ENCODE peak calls at places on chromosomes 13 and 19, in eight cellular contexts. K, B, M, Y, I, P, G and S are unnamed samples.

GRCh38 chr13:108495686-108496363 is 133.6 kb upstream of the MYO16 start:
- DNase-seq in K (no peak), Y (no peak), I (peak), P (no peak), G (no peak), B (no peak), M (no peak), S (no peak)

GRCh38 chr19:38557205-38557799 is 60.5 kb downstream of the MAP4K1 start:
- DNase-seq in K (no peak), P (no peak), I (no peak), G (no peak), Y (no peak), B (peak), M (no peak), S (no peak)

GRCh38 chr13:99617474-99618255 is 116.4 kb downstream of the TM9SF2 start:
- DNase-seq in P (no peak), B (peak), M (no peak), G (no peak), I (peak), Y (no peak), K (no peak), S (no peak)

GRCh38 chr13:37026778-37027177 is 26.2 kb downstream of the EXOSC8 start:
- DNase-seq in P (no peak), M (no peak), I (no peak), Y (no peak), G (no peak), K (no peak), B (no peak), S (no peak)

GRCh38 chr13:38042771-38043170 is 173.2 kb upstream of the TRPC4 start:
- DNase-seq in Y (no peak), B (no peak), P (no peak), I (peak), K (no peak), G (no peak), M (no peak), S (no peak)

GRCh38 chr19:43625918-43626579 is 6.6 kb upstream of the ZNF428 start:
- DNase-seq in I (no peak), P (no peak), B (peak), Y (no peak), K (no peak), G (no peak), M (no peak), S (no peak)

GRCh38 chr19:827710-828321 is at the start of gene AZU1:
- DNase-seq in M (peak), B (peak), Y (no peak), G (no peak), I (no peak), K (no peak), P (no peak), S (no peak)

GRCh38 chr13:99417821-99418662 is 83.2 kb upstream of the TM9SF2 start:
- DNase-seq in B (no peak), G (no peak), M (no peak), I (no peak), P (no peak), Y (no peak), K (peak), S (peak)

GRCh38 chr19:44776402-44777096 is 1.1 kb upstream of the CBLC start:
- DNase-seq in B (no peak), K (peak), G (no peak), Y (no peak), M (no peak), I (no peak), P (no peak), S (peak)

GRCh38 chr19:16764793-16765433 is 45.3 kb downstream of the NWD1 start:
- DNase-seq in B (no peak), K (no peak), I (no peak), P (no peak), M (no peak), Y (no peak), G (no peak), S (no peak)

GRCh38 chr19:14428882-14429416 is 4.2 kb upstream of the PKN1 start:
- DNase-seq in I (no peak), B (no peak), K (no peak), Y (no peak), M (no peak), P (no peak), G (no peak), S (no peak)

GRCh38 chr19:13727798-13728197 is 36.5 kb upstream of the MRI1 start:
- DNase-seq in G (peak), M (no peak), I (peak), B (no peak), P (no peak), K (no peak), Y (no peak), S (no peak)

GRCh38 chr13:40207110-40207478 is 459.3 kb downstream of the FOXO1 start:
- DNase-seq in P (no peak), B (peak), K (no peak), M (no peak), Y (no peak), G (no peak), I (no peak), S (no peak)

GRCh38 chr13:114119196-114119595 is 13.2 kb downstream of the RASA3 start:
- DNase-seq in M (peak), K (no peak), B (no peak), Y (no peak), G (no peak), P (peak), I (peak), S (no peak)

GRCh38 chr19:38851622-38852230 is 1.9 kb upstream of the HNRNPL start:
- DNase-seq in K (peak), G (peak), B (peak), I (peak), M (peak), P (peak), Y (peak), S (peak)

GRCh38 chr13:44223785-44224432 is 149.7 kb upstream of the SERP2 start:
- DNase-seq in G (no peak), Y (no peak), P (no peak), B (no peak), K (no peak), I (no peak), M (no peak), S (no peak)

GRCh38 chr19:48477696-48478338 is 8.6 kb downstream of the CYTH2 start:
- DNase-seq in M (no peak), Y (no peak), K (no peak), I (no peak), G (no peak), P (no peak), B (no peak), S (no peak)

GRCh38 chr19:13098291-13099072 is 4.2 kb downstream of the LYL1 start:
- DNase-seq in G (no peak), K (no peak), I (peak), P (no peak), M (no peak), Y (no peak), B (peak), S (no peak)

GRCh38 chr19:47520839-47521238 is 6.0 kb upstream of the NAPA start:
- DNase-seq in B (no peak), Y (no peak), M (no peak), G (no peak), I (no peak), P (no peak), K (no peak), S (no peak)

GRCh38 chr19:10419646-10420443 is 493 bp upstream of the PDE4A start:
- DNase-seq in P (peak), M (no peak), G (no peak), I (peak), B (peak), Y (no peak), K (peak), S (no peak)

GRCh38 chr13:104466016-104466415 is 1399.8 kb upstream of the SLC10A2 start:
- DNase-seq in K (no peak), I (no peak), B (no peak), G (no peak), Y (no peak), P (no peak), M (no peak), S (no peak)

GRCh38 chr13:94666065-94666464 is 46.3 kb downstream of the SOX21 start:
- DNase-seq in G (no peak), Y (no peak), M (no peak), P (no peak), K (no peak), I (no peak), B (no peak), S (no peak)

GRCh38 chr13:49791753-49792549 is 531 bp downstream of the KPNA3 start:
- DNase-seq in Y (peak), M (peak), P (peak), G (no peak), B (peak), I (peak), K (peak), S (no peak)

GRCh38 chr13:29619995-29620394 is 24.5 kb upstream of the SLC7A1 start:
- DNase-seq in K (no peak), P (no peak), G (no peak), B (no peak), M (no peak), Y (no peak), I (peak), S (no peak)

GRCh38 chr13:29923554-29924481 is 73.4 kb upstream of the UBL3 start:
- DNase-seq in Y (no peak), K (peak), I (peak), P (peak), B (no peak), M (peak), G (peak), S (peak)

GRCh38 chr13:97448503-97449251 is 14.7 kb downstream of the RAP2A start:
- DNase-seq in K (no peak), I (no peak), P (no peak), M (no peak), G (no peak), B (no peak), Y (no peak), S (no peak)

GRCh38 chr13:36608474-36608873 is 65.3 kb upstream of the SERTM1 start:
- DNase-seq in B (no peak), M (no peak), P (no peak), I (no peak), K (no peak), Y (no peak), G (no peak), S (no peak)